ENCODE peak calls at places on chromosomes 11 and 22, in four cellular contexts. Q is astrocyte of the hippocampus, D is GM04503, I is lower leg skin. J is an unnamed sample.

GRCh38 chr11:63536669-63537292 is at the start of gene PLAAT4:
- DNase-seq in Q (peak), D (peak), I (no peak), J (no peak)

GRCh38 chr11:111162306-111162705 is 83.2 kb upstream of the POU2AF2 start:
- DNase-seq in Q (peak), D (peak), I (no peak), J (no peak)

GRCh38 chr11:103594283-103594682 is 442.2 kb upstream of the DDI1 start:
- DNase-seq in Q (no peak), D (no peak), I (no peak), J (no peak)

GRCh38 chr11:44817207-44817944 is 90.6 kb downstream of the TSPAN18 start:
- DNase-seq in Q (peak), D (peak), I (no peak), J (peak)

GRCh38 chr11:14359573-14360031 is 619 bp upstream of the RRAS2 start:
- DNase-seq in Q (no peak), D (no peak), I (no peak), J (no peak)

GRCh38 chr11:2488004-2488403 is 43.2 kb downstream of the KCNQ1 start:
- DNase-seq in Q (no peak), D (no peak), I (no peak), J (no peak)

GRCh38 chr11:39247570-39248137 is 2211.8 kb downstream of the LRRC4C start:
- DNase-seq in Q (no peak), D (no peak), I (no peak), J (no peak)

GRCh38 chr11:75311858-75312288 is 39.6 kb downstream of the ARRB1 start:
- DNase-seq in Q (no peak), D (no peak), I (peak), J (no peak)

GRCh38 chr22:44181912-44182590 is 1.3 kb downstream of the PARVG start:
- DNase-seq in Q (no peak), D (no peak), I (no peak), J (no peak)

GRCh38 chr11:36110698-36111410 is 167.0 kb downstream of the LDLRAD3 start:
- DNase-seq in Q (peak), D (no peak), I (no peak), J (no peak)

GRCh38 chr22:17866127-17866526 is 91.9 kb upstream of the BID start:
- DNase-seq in Q (peak), D (no peak), I (no peak), J (no peak)

GRCh38 chr11:30914143-30914762 is 328.1 kb upstream of the MPPED2 start:
- DNase-seq in Q (peak), D (no peak), I (peak), J (no peak)

GRCh38 chr11:47099213-47099917 is 77.3 kb downstream of the ARFGAP2 start:
- DNase-seq in Q (peak), D (no peak), I (no peak), J (no peak)

GRCh38 chr22:19043111-19044085 is 78.8 kb downstream of the DGCR2 start:
- DNase-seq in Q (no peak), D (peak), I (no peak), J (no peak)

GRCh38 chr22:29203456-29203855 is 2.2 kb upstream of the EMID1 start:
- DNase-seq in Q (no peak), D (no peak), I (no peak), J (no peak)

GRCh38 chr11:60870733-60871377 is 3.5 kb downstream of the ZP1 start:
- DNase-seq in Q (no peak), D (no peak), I (no peak), J (no peak)

GRCh38 chr11:117825538-117826359 is 1.2 kb upstream of the FXYD2 start:
- DNase-seq in Q (no peak), D (no peak), I (no peak), J (no peak)

GRCh38 chr11:96306933-96307747 is 35.9 kb downstream of the MAML2 start:
- DNase-seq in Q (peak), D (peak), I (peak), J (peak)

GRCh38 chr11:27863637-27864036 is 163.4 kb upstream of the BDNF start:
- DNase-seq in Q (no peak), D (no peak), I (no peak), J (no peak)

GRCh38 chr11:62245271-62245753 is 3.3 kb downstream of the SCGB1D2 start:
- DNase-seq in Q (peak), D (no peak), I (no peak), J (no peak)

GRCh38 chr11:94968334-94968958 is 4.9 kb downstream of the CWC15 start:
- DNase-seq in Q (peak), D (peak), I (no peak), J (no peak)

GRCh38 chr11:36092314-36093030 is 148.6 kb downstream of the LDLRAD3 start:
- DNase-seq in Q (no peak), D (no peak), I (no peak), J (no peak)

GRCh38 chr11:27248430-27249207 is 114.4 kb downstream of the CCDC34 start:
- DNase-seq in Q (peak), D (no peak), I (no peak), J (no peak)

GRCh38 chr22:48404801-48405447 is 1422.7 kb downstream of the BRD1 start:
- DNase-seq in Q (no peak), D (no peak), I (no peak), J (no peak)

GRCh38 chr11:123060265-123061000 is 1.5 kb downstream of the HSPA8 start:
- DNase-seq in Q (no peak), D (no peak), I (no peak), J (no peak)

GRCh38 chr11:65663634-65664200 is 1.0 kb upstream of the RELA start:
- DNase-seq in Q (peak), D (peak), I (peak), J (no peak)

GRCh38 chr11:126336646-126337045 is 18.8 kb upstream of the ST3GAL4 start:
- DNase-seq in Q (no peak), D (no peak), I (no peak), J (no peak)

GRCh38 chr11:76419896-76420295 is 24.9 kb upstream of the EMSY start:
- DNase-seq in Q (no peak), D (no peak), I (no peak), J (no peak)

GRCh38 chr11:66868726-66869291 is 11.9 kb downstream of the LRFN4 start:
- DNase-seq in Q (peak), D (no peak), I (no peak), J (no peak)

GRCh38 chr11:12727556-12728070 is 53.4 kb downstream of the TEAD1 start:
- DNase-seq in Q (peak), D (no peak), I (no peak), J (no peak)